ENCODE peak calls at places on chromosomes 16 and 17, in seven cellular contexts. Q is aorta; J is GM23338; P is endodermal cell; T is CD4-positive, alpha-beta memory T cell; E is cardiac muscle cell; A is sigmoid colon. M is an unnamed sample.
A peak's percentile ranks its signal among the peaks of the same experiment; 100 is the strongest.

GRCh38 chr16:19242186-19242585 is 43.3 kb upstream of the CLEC19A start:
- DNase-seq in Q (no peak), J (no peak), P (no peak), T (no peak), E (no peak), A (no peak), M (no peak)

GRCh38 chr16:74450236-74450635 is 29.0 kb upstream of the CLEC18B start:
- DNase-seq in Q (no peak), J (no peak), P (no peak), T (no peak), E (peak; percentile 18), A (no peak), M (no peak)

GRCh38 chr17:16255481-16255901 is 38.5 kb downstream of the PIGL start:
- DNase-seq in Q (peak; percentile 80), J (peak; percentile 42), P (peak; percentile 72), T (no peak), E (peak; percentile 84), A (peak; percentile 74), M (peak; percentile 28)

GRCh38 chr17:34125921-34126320 is 129.2 kb upstream of the CCL2 start:
- DNase-seq in Q (no peak), J (no peak), P (no peak), T (no peak), E (no peak), A (no peak), M (no peak)

GRCh38 chr16:4378202-4378666 is 6.6 kb downstream of the VASN start:
- DNase-seq in Q (peak; percentile 76), J (no peak), P (no peak), T (no peak), E (no peak), A (no peak), M (no peak)

GRCh38 chr16:89104930-89105571 is 11.4 kb downstream of the ACSF3 start:
- DNase-seq in Q (no peak), J (no peak), P (no peak), T (no peak), E (no peak), A (no peak), M (no peak)

GRCh38 chr16:49598386-49599170 is 225.0 kb downstream of the C16orf78 start:
- DNase-seq in Q (no peak), J (no peak), P (peak; percentile 29), T (no peak), E (no peak), A (peak; percentile 37), M (no peak)

GRCh38 chr17:51475650-51476221 is 215.4 kb downstream of the UTP18 start:
- DNase-seq in Q (no peak), J (no peak), P (no peak), T (no peak), E (no peak), A (no peak), M (no peak)

GRCh38 chr17:77371888-77372443 is 231.2 kb downstream of the SEC14L1 start:
- DNase-seq in Q (peak; percentile 55), J (no peak), P (no peak), T (no peak), E (no peak), A (no peak), M (no peak)

GRCh38 chr16:57899771-57900661 is 70.9 kb downstream of the CNGB1 start:
- DNase-seq in Q (peak; percentile 77), J (peak; percentile 86), P (peak; percentile 91), T (peak; percentile 68), E (peak; percentile 82), A (peak; percentile 79), M (peak; percentile 62)

GRCh38 chr17:80817861-80818260 is 173.8 kb upstream of the CHMP6 start:
- DNase-seq in Q (peak; percentile 28), J (no peak), P (no peak), T (no peak), E (no peak), A (peak; percentile 28), M (peak; percentile 76)

GRCh38 chr16:87123356-87124001 is 193.7 kb downstream of the C16orf95 start:
- DNase-seq in Q (no peak), J (no peak), P (no peak), T (no peak), E (no peak), A (peak; percentile 24), M (no peak)

GRCh38 chr17:50593321-50593720 is 32.8 kb downstream of the CACNA1G start:
- DNase-seq in Q (no peak), J (peak; percentile 67), P (peak; percentile 89), T (no peak), E (no peak), A (no peak), M (no peak)

DNA sequence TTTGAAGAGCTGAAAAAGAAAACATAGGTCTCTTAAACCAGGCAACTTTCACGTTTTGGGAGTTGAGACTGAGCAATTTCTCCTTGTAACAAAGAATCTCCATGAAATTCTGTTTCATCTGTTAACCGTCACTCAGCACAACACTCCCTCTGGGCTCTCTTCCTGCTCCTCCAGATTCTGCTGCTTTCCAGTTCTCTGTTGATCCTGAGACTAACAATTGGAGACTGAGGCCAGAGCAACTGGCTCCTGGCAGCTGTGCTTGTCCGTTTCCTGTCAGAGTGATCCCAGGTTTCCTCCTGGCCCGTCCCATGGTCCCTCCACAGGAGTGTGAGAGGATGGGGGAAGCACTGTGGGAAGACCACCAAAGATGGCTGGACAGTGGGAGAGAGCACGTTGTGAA is 32.5 kb downstream of the IST1 start:
- DNase-seq in Q (no peak), J (no peak), P (no peak), T (no peak), E (no peak), A (no peak), M (no peak)
- H3K36me3 ChIP-seq in Q (peaks cover 3% of the 10 kb centered on the region), J (peaks cover 61% of the 10 kb centered on the region), P (peaks cover 96% of the 10 kb centered on the region), T (peaks cover 54% of the 10 kb centered on the region), E (peaks cover 66% of the 10 kb centered on the region), A (peaks cover 24% of the 10 kb centered on the region), M (peaks cover 39% of the 10 kb centered on the region)

GRCh38 chr16:2975161-2975795 is 5.0 kb downstream of the PKMYT1 start:
- DNase-seq in Q (no peak), J (no peak), P (no peak), T (no peak), E (no peak), A (no peak), M (no peak)

GRCh38 chr16:2973081-2973480 is 3.9 kb downstream of the PAQR4 start:
- DNase-seq in Q (no peak), J (no peak), P (no peak), T (no peak), E (no peak), A (no peak), M (no peak)

GRCh38 chr16:2976201-2976600 is 4.0 kb downstream of the PKMYT1 start:
- DNase-seq in Q (no peak), J (no peak), P (no peak), T (no peak), E (no peak), A (no peak), M (no peak)

GRCh38 chr16:2973605-2974318 is 4.6 kb downstream of the PAQR4 start:
- DNase-seq in Q (no peak), J (no peak), P (no peak), T (no peak), E (no peak), A (no peak), M (no peak)

DNA sequence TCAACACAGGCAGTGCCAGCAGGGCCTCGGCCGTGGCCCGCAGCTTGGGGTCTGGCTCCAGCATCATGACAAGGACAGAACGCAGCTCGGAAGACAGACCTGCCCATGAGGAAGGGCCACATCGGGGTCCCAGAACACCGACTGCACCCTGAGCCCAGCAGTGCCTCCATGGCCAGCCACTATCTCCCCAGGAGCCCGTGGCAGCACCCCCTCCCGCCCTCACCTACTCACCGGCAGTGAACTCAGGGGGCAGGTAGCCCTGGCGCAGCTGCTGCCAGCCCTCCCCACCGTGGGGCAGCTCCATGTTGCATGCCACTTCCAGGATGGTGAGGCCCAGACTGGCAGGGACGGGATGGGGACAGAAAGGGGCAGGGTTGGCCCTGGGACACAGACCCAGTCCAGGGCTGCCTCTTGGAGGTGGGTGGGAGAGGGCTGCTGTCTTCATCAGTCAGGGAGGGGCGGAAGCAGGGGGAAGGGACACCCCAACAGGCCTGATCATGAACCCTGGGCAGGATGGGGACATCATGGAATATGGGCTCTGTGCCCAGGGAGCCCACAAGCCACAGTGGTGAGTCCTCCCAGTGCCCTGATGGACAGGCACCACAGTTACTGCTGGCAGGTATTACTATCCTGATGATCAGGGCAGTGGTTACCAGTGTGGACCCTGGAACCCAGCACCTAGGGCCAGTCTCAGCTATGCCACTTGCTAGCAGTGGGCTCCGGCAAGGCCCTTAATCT is 5.3 kb downstream of the PAQR4 start:
- DNase-seq in Q (no peak), J (no peak), P (no peak), T (no peak), E (no peak), A (no peak), M (no peak)
- H3K36me3 ChIP-seq in Q (no peaks in the 10 kb centered on the region), J (peaks cover 3% of the 10 kb centered on the region), P (peaks cover 29% of the 10 kb centered on the region), T (no peaks in the 10 kb centered on the region), E (no peaks in the 10 kb centered on the region), A (no peaks in the 10 kb centered on the region), M (peaks cover 2% of the 10 kb centered on the region)

GRCh38 chr17:8380049-8380448 is 2.9 kb downstream of the RPL26 start:
- DNase-seq in Q (no peak), J (no peak), P (no peak), T (no peak), E (no peak), A (no peak), M (no peak)
- H3K36me3 ChIP-seq in Q (no peaks in the 10 kb centered on the region), J (peaks cover 54% of the 10 kb centered on the region), P (peaks cover 56% of the 10 kb centered on the region), T (peaks cover 50% of the 10 kb centered on the region), E (peaks cover 47% of the 10 kb centered on the region), A (peaks cover 38% of the 10 kb centered on the region), M (peaks cover 27% of the 10 kb centered on the region)

GRCh38 chr17:82058855-82059249 is 6.8 kb downstream of the DUS1L start:
- DNase-seq in Q (no peak), J (no peak), P (no peak), T (no peak), E (no peak), A (no peak), M (no peak)

GRCh38 chr17:82061047-82061925 is 4.3 kb downstream of the DUS1L start:
- DNase-seq in Q (no peak), J (peak; percentile 0), P (no peak), T (no peak), E (no peak), A (no peak), M (no peak)

GRCh38 chr17:82060614-82061013 is 5.0 kb downstream of the DUS1L start:
- DNase-seq in Q (no peak), J (no peak), P (no peak), T (no peak), E (no peak), A (no peak), M (no peak)

GRCh38 chr17:82059272-82060000 is 6.2 kb downstream of the DUS1L start:
- DNase-seq in Q (no peak), J (peak; percentile 1), P (no peak), T (no peak), E (no peak), A (no peak), M (no peak)

DNA sequence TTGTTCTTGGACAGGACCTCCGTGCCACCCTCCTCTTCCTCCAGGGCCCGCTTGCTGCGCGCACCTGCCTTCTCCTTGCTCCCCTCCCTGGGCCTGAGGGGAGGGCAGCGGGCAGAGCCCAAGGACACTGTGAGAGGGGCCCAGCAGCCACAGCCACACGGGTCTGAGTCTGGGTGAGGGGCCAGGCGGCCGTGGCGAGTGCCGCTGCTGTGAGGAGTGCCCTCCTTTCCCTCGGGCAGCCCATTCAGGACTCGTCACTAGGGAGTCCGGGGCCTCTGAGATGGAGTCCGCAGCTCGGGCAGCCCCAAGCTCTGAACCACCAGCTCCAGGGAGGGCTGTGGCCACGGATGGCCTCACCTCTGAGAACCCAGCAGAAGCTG is 5.6 kb downstream of the DUS1L start:
- DNase-seq in Q (no peak), J (no peak), P (no peak), T (peak; percentile 21), E (no peak), A (no peak), M (no peak)
- H3K36me3 ChIP-seq in Q (peaks cover 8% of the 10 kb centered on the region), J (peaks cover 4% of the 10 kb centered on the region), P (peaks cover 33% of the 10 kb centered on the region), T (peaks cover 27% of the 10 kb centered on the region), E (peaks cover 30% of the 10 kb centered on the region), A (peaks cover 46% of the 10 kb centered on the region), M (peaks cover 75% of the 10 kb centered on the region)

GRCh38 chr17:75218121-75218520 is 12.6 kb downstream of the NUP85 start:
- DNase-seq in Q (no peak), J (no peak), P (no peak), T (no peak), E (no peak), A (no peak), M (no peak)
- H3K36me3 ChIP-seq in Q (peaks cover 10% of the 10 kb centered on the region), J (peaks cover 63% of the 10 kb centered on the region), P (peaks cover 79% of the 10 kb centered on the region), T (peaks cover 57% of the 10 kb centered on the region), E (peaks cover 28% of the 10 kb centered on the region), A (peaks cover 43% of the 10 kb centered on the region), M (peaks cover 56% of the 10 kb centered on the region)

M was measured in IMR-90.